ENCODE peak calls at places on chromosomes 2 and 18, in eight cellular contexts. L, U, I, T, N, X, D and B are unnamed samples.

GRCh38 chr2:189580267-189580661 is 322 bp downstream of the SLC40A1 start:
- DNase-seq in I (peak; percentile 58), X (peak; percentile 17), T (peak; percentile 55), L (peak; percentile 63), N (peak; percentile 31), U (no peak), D (peak; percentile 43), B (no peak)

GRCh38 chr18:78780719-78781600 is 198.7 kb upstream of the SALL3 start:
- DNase-seq in N (no peak), X (no peak), U (no peak), L (peak; percentile 57), D (peak; percentile 91), I (no peak), T (no peak), B (peak; percentile 75)

GRCh38 chr2:42098571-42099430 is 51.0 kb downstream of the PKDCC start:
- DNase-seq in U (no peak), X (no peak), T (no peak), D (no peak), I (no peak), L (no peak), N (no peak), B (no peak)

GRCh38 chr2:101961287-101962242 is 30.2 kb upstream of the IL1R2 start:
- DNase-seq in L (peak; percentile 97), U (no peak), I (peak; percentile 85), N (peak; percentile 92), T (no peak), X (no peak), D (peak; percentile 41), B (peak; percentile 96)

GRCh38 chr2:134462275-134462674 is 208.4 kb downstream of the MGAT5 start:
- DNase-seq in L (no peak), U (no peak), T (no peak), I (no peak), X (no peak), N (no peak), D (no peak), B (no peak)

GRCh38 chr2:136612079-136612478 is 153.3 kb upstream of the THSD7B start:
- DNase-seq in T (no peak), D (no peak), L (no peak), N (no peak), I (no peak), X (no peak), U (no peak), B (no peak)

GRCh38 chr2:152407204-152407721 is 72.3 kb downstream of the FMNL2 start:
- DNase-seq in L (peak; percentile 73), D (peak; percentile 34), N (peak; percentile 51), T (no peak), I (peak; percentile 39), X (peak; percentile 65), U (no peak), B (peak; percentile 36)

GRCh38 chr18:44323125-44323524 is 357.6 kb upstream of the SETBP1 start:
- DNase-seq in T (no peak), X (no peak), I (no peak), N (no peak), D (no peak), U (no peak), L (no peak), B (no peak)

GRCh38 chr2:24359129-24359528 is 1.2 kb downstream of the ITSN2 start:
- DNase-seq in X (no peak), D (no peak), L (no peak), N (no peak), I (no peak), U (no peak), T (no peak), B (no peak)

GRCh38 chr18:76399613-76400391 is 95.2 kb downstream of the ZNF516 start:
- DNase-seq in N (peak; percentile 26), L (peak; percentile 57), T (no peak), U (no peak), I (peak; percentile 30), X (no peak), D (no peak), B (no peak)

GRCh38 chr18:76398295-76398694 is 96.7 kb downstream of the ZNF516 start:
- DNase-seq in T (no peak), N (peak; percentile 33), X (no peak), L (no peak), D (no peak), U (no peak), I (peak; percentile 51), B (no peak)

GRCh38 chr18:76396792-76397191 is 98.2 kb downstream of the ZNF516 start:
- DNase-seq in I (no peak), N (peak; percentile 26), X (no peak), U (no peak), T (no peak), L (peak; percentile 25), D (no peak), B (no peak)

GRCh38 chr18:76397631-76398030 is 97.4 kb downstream of the ZNF516 start:
- DNase-seq in N (no peak), T (no peak), U (no peak), X (no peak), I (no peak), L (peak; percentile 54), D (no peak), B (no peak)

DNA sequence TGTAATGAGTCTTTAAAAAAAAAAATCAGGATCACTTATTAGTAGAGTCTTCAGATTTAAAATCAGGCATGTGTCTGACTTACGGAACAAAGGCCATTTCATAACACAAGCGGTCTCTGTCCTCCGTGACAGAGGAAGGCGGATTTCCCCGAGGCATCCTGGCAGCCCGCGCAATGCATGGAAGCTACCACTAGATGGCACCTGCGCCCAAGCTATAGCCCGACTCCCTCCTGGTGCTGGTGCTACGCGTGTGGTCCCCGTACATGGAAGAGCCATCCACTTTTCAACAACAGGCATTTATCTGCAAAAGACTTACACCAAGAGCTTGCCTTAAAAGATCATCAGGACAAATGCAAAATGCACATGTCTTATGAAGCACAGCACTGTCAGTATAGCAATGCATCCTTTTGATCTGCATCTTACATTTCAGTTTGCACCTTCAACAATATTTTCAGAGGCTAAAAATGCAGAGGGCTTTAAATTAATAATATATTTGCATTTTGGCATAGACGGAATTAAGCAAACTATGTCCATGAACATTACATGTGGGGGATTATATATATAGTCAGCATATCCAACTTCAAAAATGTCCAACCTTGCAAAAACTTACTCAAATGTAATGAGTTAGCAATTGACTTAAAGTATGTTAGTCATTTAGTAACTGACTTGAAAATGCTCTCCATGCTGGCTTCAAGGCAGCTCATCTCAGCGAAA is 96.0 kb downstream of the ZNF516 start:
- DNase-seq in N (peak; percentile 92), D (peak; percentile 84), X (peak; percentile 77), I (peak; percentile 91), L (peak; percentile 94), T (peak; percentile 85), U (peak; percentile 34), B (peak; percentile 85)
- TF ChIP-seq POLR2A in N (no peak), D (no peak), X (no peak), I (no peak), L (no peak), T (no peak), U (no peak), B (no peak)

GRCh38 chr2:25402477-25402876 is 60.8 kb upstream of the DNMT3A start:
- DNase-seq in N (no peak), L (no peak), X (no peak), D (no peak), T (no peak), I (no peak), U (no peak), B (no peak)
- H3K4me3 ChIP-seq in N (no peak overlapping the region), L (no peak overlapping the region), X (no peak overlapping the region), D (no peak overlapping the region), T (no peak overlapping the region), I (no peak overlapping the region), U (no peak overlapping the region), B (no peak overlapping the region)

GRCh38 chr18:75880266-75880665 is 452.8 kb upstream of the SMIM21 start:
- DNase-seq in L (no peak), D (no peak), T (no peak), N (no peak), U (no peak), I (no peak), X (no peak), B (no peak)

GRCh38 chr18:75879196-75879595 is 451.7 kb upstream of the SMIM21 start:
- DNase-seq in X (no peak), N (no peak), L (no peak), I (no peak), T (no peak), U (no peak), D (no peak), B (no peak)

GRCh38 chr18:75880913-75881504 is 453.5 kb upstream of the SMIM21 start:
- DNase-seq in I (no peak), L (no peak), X (no peak), U (no peak), T (no peak), D (no peak), N (no peak), B (no peak)

DNA sequence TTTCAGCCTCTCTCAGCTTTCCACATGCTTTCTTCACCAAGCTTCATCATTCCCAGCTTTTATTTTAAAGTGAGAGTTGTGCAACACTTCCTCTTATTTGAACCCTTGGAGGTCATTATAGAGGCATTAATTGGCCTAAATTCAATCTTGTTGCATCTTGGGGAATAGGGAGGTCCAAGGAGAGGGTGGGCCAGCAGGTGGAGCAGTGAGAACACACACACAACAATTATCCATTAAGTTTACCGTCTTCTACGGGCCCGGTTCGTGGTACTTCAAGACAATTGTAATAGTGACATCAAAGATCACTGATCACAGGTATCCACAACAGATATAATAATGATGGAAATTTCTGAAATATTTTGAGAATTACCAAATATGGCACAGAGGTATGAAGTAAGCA is 457.2 kb upstream of the SMIM21 start:
- DNase-seq in L (no peak), T (no peak), I (no peak), N (no peak), U (no peak), D (no peak), X (no peak), B (no peak)
- TF ChIP-seq CTCF in L (no peak), T (no peak), I (no peak), N (no peak), U (peak; percentile 42), D (no peak), X (no peak), B (no peak)

GRCh38 chr2:230716588-230716987 is 3.9 kb downstream of the CAB39 start:
- DNase-seq in L (no peak), U (no peak), X (no peak), I (no peak), T (no peak), N (no peak), D (no peak), B (no peak)

GRCh38 chr2:230719340-230719739 is 6.7 kb downstream of the CAB39 start:
- DNase-seq in N (no peak), T (no peak), L (no peak), U (no peak), X (no peak), I (no peak), D (no peak), B (no peak)

GRCh38 chr2:230715201-230715600 is 2.6 kb downstream of the CAB39 start:
- DNase-seq in T (no peak), D (no peak), X (no peak), N (no peak), U (no peak), I (no peak), L (no peak), B (no peak)

GRCh38 chr2:230714122-230714453 is 1.4 kb downstream of the CAB39 start:
- DNase-seq in X (peak; percentile 30), U (no peak), N (no peak), I (no peak), T (no peak), L (no peak), D (no peak), B (no peak)

DNA sequence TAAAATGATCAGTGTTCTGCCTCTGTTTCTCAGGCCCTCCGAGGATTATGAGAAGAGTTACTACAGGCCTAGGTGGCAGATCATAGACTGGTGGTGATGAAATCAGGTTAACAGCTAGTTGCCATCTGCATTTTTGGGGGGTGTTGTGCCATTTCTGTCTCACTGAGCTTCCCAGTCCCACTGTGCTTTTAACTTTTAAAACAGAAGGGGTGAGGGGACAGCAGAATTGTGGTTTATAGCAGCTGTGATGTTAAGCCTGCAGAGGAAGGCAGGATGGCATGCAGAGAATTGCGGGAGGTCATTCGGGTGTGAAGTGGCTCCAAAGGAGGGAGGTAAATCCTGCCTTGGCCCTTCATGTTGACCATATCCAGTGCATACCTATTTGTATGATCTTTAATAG is 5.0 kb downstream of the CAB39 start:
- DNase-seq in U (no peak), X (no peak), N (no peak), L (no peak), T (no peak), D (no peak), I (no peak), B (no peak)
- TF ChIP-seq POLR2A in U (no peak), X (no peak), N (no peak), L (no peak), T (no peak), D (no peak), I (no peak), B (no peak)